ENCODE peak calls at places on chromosome 1, in four cellular contexts. R is iPS-NIHi11, G is T-cell, W is body of pancreas. Q is an unnamed sample.

GRCh38 chr1:177306981-177307380 is 136.2 kb downstream of the BRINP2 start:
- DNase-seq in R (no peak), G (no peak), W (no peak), Q (no peak)

GRCh38 chr1:115641762-115642167 is at the start of gene VANGL1:
- DNase-seq in R (peak; percentile 87), G (peak; percentile 21), W (peak; percentile 86), Q (peak; percentile 61)

GRCh38 chr1:1556505-1556904 is 16.1 kb upstream of the TMEM240 start:
- DNase-seq in W (no peak), R (no peak), G (no peak), Q (no peak)

GRCh38 chr1:112515311-112516009 is 6.7 kb downstream of the WNT2B start:
- DNase-seq in W (no peak), R (peak; percentile 70), G (no peak), Q (no peak)

GRCh38 chr1:227299688-227300087 is 18.6 kb downstream of the CDC42BPA start:
- DNase-seq in W (no peak), R (no peak), G (no peak), Q (no peak)

GRCh38 chr1:9785406-9785805 is 38.4 kb downstream of the CLSTN1 start:
- DNase-seq in W (no peak), G (no peak), R (no peak), Q (no peak)

GRCh38 chr1:160206421-160207117 is 1.4 kb downstream of the PEA15 start:
- DNase-seq in R (peak; percentile 56), G (no peak), W (no peak), Q (no peak)

GRCh38 chr1:54054438-54054749 is 986 bp downstream of the TCEANC2 start:
- DNase-seq in R (no peak), G (no peak), W (no peak), Q (no peak)

GRCh38 chr1:82269466-82269865 is 468.7 kb downstream of the ADGRL2 start:
- DNase-seq in R (no peak), W (no peak), G (no peak), Q (no peak)

GRCh38 chr1:94061513-94062443 is 59.2 kb downstream of the ABCA4 start:
- DNase-seq in G (peak; percentile 6), W (peak; percentile 85), R (peak; percentile 91), Q (peak; percentile 54)

GRCh38 chr1:44354268-44354839 is 703 bp downstream of the ERI3 start:
- DNase-seq in G (no peak), W (peak; percentile 33), R (no peak), Q (no peak)

GRCh38 chr1:71964188-71964587 is 318.2 kb downstream of the NEGR1 start:
- DNase-seq in R (no peak), W (no peak), G (no peak), Q (no peak)

GRCh38 chr1:83596331-83596730 is 402.6 kb downstream of the TTLL7 start:
- DNase-seq in R (no peak), W (no peak), G (no peak), Q (no peak)

GRCh38 chr1:88612299-88612698 is 71.8 kb upstream of the PKN2 start:
- DNase-seq in R (no peak), G (no peak), W (no peak), Q (no peak)

GRCh38 chr1:154219511-154219910 is 1.2 kb upstream of the UBAP2L start:
- DNase-seq in R (no peak), G (no peak), W (peak; percentile 35), Q (no peak)

GRCh38 chr1:111803951-111804350 is 48.2 kb downstream of the DDX20 start:
- DNase-seq in G (no peak), R (no peak), W (no peak), Q (no peak)

GRCh38 chr1:46656643-46657042 is 11.5 kb downstream of the ATPAF1 start:
- DNase-seq in R (no peak), W (no peak), G (no peak), Q (no peak)

GRCh38 chr1:19044975-19045831 is 88.7 kb upstream of the IFFO2 start:
- DNase-seq in G (peak; percentile 10), R (no peak), W (no peak), Q (no peak)

GRCh38 chr1:172417552-172417951 is 2.9 kb upstream of the C1orf105 start:
- DNase-seq in R (no peak), G (no peak), W (no peak), Q (no peak)